ENCODE peak calls at places on chromosome 4, in five cellular contexts. V, H, C, J and B are unnamed samples.

GRCh38 chr4:83348074-83348473 is 13.4 kb upstream of the HPSE start:
- DNase-seq in H (no peak), C (no peak), V (no peak), J (no peak), B (no peak)

GRCh38 chr4:72314869-72315268 is 254.2 kb downstream of the ADAMTS3 start:
- DNase-seq in C (no peak), V (no peak), J (no peak), H (no peak), B (no peak)

GRCh38 chr4:53185853-53186590 is 179.8 kb downstream of the SCFD2 start:
- DNase-seq in J (no peak), C (no peak), H (no peak), V (no peak), B (no peak)

GRCh38 chr4:39497909-39498723 is 29.1 kb downstream of the UGDH start:
- DNase-seq in J (no peak), C (no peak), H (no peak), V (no peak), B (no peak)

GRCh38 chr4:108636246-108636645 is 14.2 kb upstream of the OSTC start:
- DNase-seq in J (no peak), V (no peak), C (no peak), H (no peak), B (no peak)

GRCh38 chr4:127809173-127809800 is 27.2 kb downstream of the HSPA4L start:
- DNase-seq in J (no peak), C (no peak), H (no peak), V (no peak), B (no peak)

GRCh38 chr4:65880594-65880993 is 210.3 kb upstream of the EPHA5 start:
- DNase-seq in H (no peak), C (no peak), J (no peak), V (no peak), B (no peak)

GRCh38 chr4:532588-533317 is 33.7 kb downstream of the PIGG start:
- DNase-seq in C (no peak), J (no peak), H (no peak), V (no peak), B (no peak)

GRCh38 chr4:6263541-6264540 is 5.8 kb upstream of the WFS1 start:
- DNase-seq in C (no peak), J (no peak), V (peak), H (no peak), B (no peak)

GRCh38 chr4:15587649-15588048 is 67.5 kb downstream of the FBXL5 start:
- DNase-seq in H (no peak), C (no peak), J (no peak), V (no peak), B (no peak)

GRCh38 chr4:36414248-36414647 is 132.8 kb downstream of the DTHD1 start:
- DNase-seq in J (no peak), C (no peak), V (no peak), H (no peak), B (no peak)

GRCh38 chr4:41369680-41370079 is 113.0 kb downstream of the UCHL1 start:
- DNase-seq in V (no peak), C (no peak), J (no peak), H (no peak), B (no peak)

GRCh38 chr4:186058980-186059316 is 10.0 kb upstream of the TLR3 start:
- DNase-seq in C (no peak), H (no peak), J (no peak), V (no peak), B (no peak)

GRCh38 chr4:112910109-112910736 is 139.2 kb upstream of the ANK2 start:
- DNase-seq in C (no peak), H (no peak), J (no peak), V (peak), B (peak)

GRCh38 chr4:8533274-8533865 is 46.8 kb upstream of the GPR78 start:
- DNase-seq in H (no peak), C (no peak), J (no peak), V (no peak), B (no peak)

GRCh38 chr4:84238247-84239090 is 260.6 kb downstream of the NKX6-1 start:
- DNase-seq in C (no peak), V (no peak), H (no peak), J (no peak), B (no peak)

GRCh38 chr4:30952526-30953219 is 232.5 kb downstream of the PCDH7 start:
- DNase-seq in H (no peak), V (no peak), C (no peak), J (no peak), B (no peak)

GRCh38 chr4:67762091-67762490 is 7.9 kb upstream of the GNRHR start:
- DNase-seq in H (no peak), C (no peak), V (no peak), J (no peak), B (no peak)

GRCh38 chr4:78951862-78952472 is 12.7 kb upstream of the PAQR3 start:
- DNase-seq in V (peak), C (no peak), H (no peak), J (no peak), B (peak)

GRCh38 chr4:109406337-109406931 is 27.2 kb upstream of the SEC24B start:
- DNase-seq in C (no peak), V (peak), J (no peak), H (no peak), B (no peak)

GRCh38 chr4:109123952-109124351 is 178.5 kb downstream of the COL25A1 start:
- DNase-seq in V (no peak), C (no peak), J (no peak), H (no peak), B (no peak)

GRCh38 chr4:107854326-107855030 is 29.7 kb downstream of the SGMS2 start:
- DNase-seq in H (no peak), V (no peak), J (no peak), C (no peak), B (no peak)

GRCh38 chr4:88630756-88631155 is 38.5 kb downstream of the HERC3 start:
- DNase-seq in V (no peak), C (no peak), J (no peak), H (no peak), B (no peak)

GRCh38 chr4:76388160-76388908 is 32.6 kb downstream of the CCDC158 start:
- DNase-seq in C (no peak), J (no peak), V (no peak), H (no peak), B (no peak)

GRCh38 chr4:182143086-182143821 is 99.9 kb upstream of the TENM3 start:
- DNase-seq in J (no peak), C (no peak), H (no peak), V (no peak), B (no peak)

GRCh38 chr4:110208419-110208818 is 10.0 kb upstream of the ELOVL6 start:
- DNase-seq in J (no peak), V (no peak), C (no peak), H (no peak), B (no peak)